ENCODE peak calls at places on chromosome 11, in nine cellular contexts. L is substantia nigra; G is NCI-H345; Q is uterus; T is effector CD4-positive, alpha-beta T cell; U is HTR-8/SVneo; E is GM12865; O is stimulated activated CD8-positive, alpha-beta memory T cell treated with anti-CD3 and anti-CD28 coated beads, Interleukin-2, amount 100 ng/mL, for 48 hours; X is choroid plexus epithelial cell. I is an unnamed sample.
A peak's percentile ranks its signal among the peaks of the same experiment; 100 is the strongest.

GRCh38 chr11:59154585-59154984 is 11.9 kb downstream of the FAM111A start:
- DNase-seq in L (no peak), G (no peak), Q (no peak), T (no peak), U (no peak), E (no peak), O (no peak), X (no peak), I (no peak)

GRCh38 chr11:63920870-63921417 is 4.0 kb upstream of the RCOR2 start:
- DNase-seq in L (no peak), G (no peak), Q (no peak), T (no peak), U (no peak), E (peak; percentile 43), O (peak; percentile 42), X (no peak), I (no peak)

GRCh38 chr11:78216571-78217287 is 28.0 kb downstream of the USP35 start:
- DNase-seq in L (no peak), G (no peak), Q (no peak), T (no peak), U (no peak), E (no peak), O (no peak), X (no peak), I (no peak)

GRCh38 chr11:70437111-70437784 is 38.9 kb downstream of the CTTN start:
- DNase-seq in L (no peak), G (no peak), Q (no peak), T (no peak), U (no peak), E (peak; percentile 83), O (no peak), X (no peak), I (no peak)

GRCh38 chr11:97743205-97743742 is 1277.5 kb upstream of the CNTN5 start:
- DNase-seq in L (no peak), G (no peak), Q (no peak), T (no peak), U (no peak), E (no peak), O (no peak), X (peak; percentile 79), I (no peak)

GRCh38 chr11:85661972-85662664 is 2.8 kb downstream of the CREBZF start:
- DNase-seq in L (no peak), G (no peak), Q (no peak), T (no peak), U (no peak), E (no peak), O (no peak), X (no peak), I (no peak)

GRCh38 chr11:102012946-102013345 is 34.3 kb upstream of the CFAP300 start:
- DNase-seq in L (no peak), G (no peak), Q (no peak), T (no peak), U (no peak), E (no peak), O (no peak), X (peak; percentile 8), I (no peak)

GRCh38 chr11:84645988-84646689 is 981.0 kb downstream of the DLG2 start:
- DNase-seq in L (no peak), G (no peak), Q (no peak), T (no peak), U (no peak), E (no peak), O (no peak), X (no peak), I (no peak)

GRCh38 chr11:128517457-128518230 is 69.7 kb downstream of the ETS1 start:
- DNase-seq in L (no peak), G (no peak), Q (no peak), T (no peak), U (no peak), E (no peak), O (no peak), X (peak; percentile 79), I (no peak)

GRCh38 chr11:17161515-17161914 is 46.3 kb downstream of the PIK3C2A start:
- DNase-seq in L (no peak), G (no peak), Q (no peak), T (no peak), U (no peak), E (peak; percentile 18), O (no peak), X (peak; percentile 22), I (no peak)

GRCh38 chr11:22617868-22618267 is 7.8 kb downstream of the FANCF start:
- DNase-seq in L (no peak), G (no peak), Q (no peak), T (no peak), U (no peak), E (no peak), O (no peak), X (no peak), I (no peak)

GRCh38 chr11:69074786-69075185 is 26.1 kb downstream of the TPCN2 start:
- DNase-seq in L (no peak), G (no peak), Q (peak; percentile 57), T (no peak), U (no peak), E (no peak), O (no peak), X (no peak), I (no peak)